ENCODE peak calls at places on chromosome 15, in six cellular contexts. R is CD4-positive, CD25-positive, alpha-beta regulatory T cell; V is transverse colon; D is AG04450; B is PC-3; O is keratinocyte. F is an unnamed sample. For H3K9me3, the result is how much of the 10 kb centered on the place peaks cover.

GRCh38 chr15:99213187-99213811 is 36.1 kb downstream of the TTC23 start:
- DNase-seq in B (peak), V (peak), D (peak), R (peak), O (no peak), F (no peak)

GRCh38 chr15:79918278-79918677 is 21.5 kb upstream of the MTHFS start:
- DNase-seq in R (no peak), B (no peak), D (no peak), O (no peak), V (no peak), F (no peak)

GRCh38 chr15:84714816-84715215 is 1.1 kb downstream of the SEC11A start:
- DNase-seq in V (no peak), B (no peak), R (no peak), O (no peak), D (no peak), F (no peak)

GRCh38 chr15:59274126-59274970 is 67.7 kb downstream of the LDHAL6B start:
- DNase-seq in R (peak), V (no peak), D (no peak), B (peak), O (no peak), F (no peak)

GRCh38 chr15:66241886-66242285 is 11.7 kb downstream of the MEGF11 start:
- DNase-seq in B (no peak), V (no peak), R (no peak), O (no peak), D (no peak), F (no peak)

GRCh38 chr15:32952901-32953889 is 235.4 kb downstream of the GREM1 start:
- DNase-seq in V (no peak), D (no peak), B (no peak), R (no peak), O (no peak), F (no peak)

GRCh38 chr15:89377842-89378698 is 43.4 kb upstream of the POLG start:
- DNase-seq in V (no peak), O (no peak), B (peak), R (no peak), D (no peak), F (no peak)

GRCh38 chr15:83515171-83515570 is 68.0 kb downstream of the SH3GL3 start:
- DNase-seq in D (no peak), B (no peak), R (no peak), O (no peak), V (no peak), F (no peak)

GRCh38 chr15:76163429-76164020 is 103.7 kb downstream of the TMEM266 start:
- DNase-seq in R (no peak), O (no peak), V (peak), D (peak), B (no peak), F (no peak)

GRCh38 chr15:96474274-96474673 is 143.8 kb downstream of the NR2F2 start:
- DNase-seq in B (no peak), R (no peak), V (no peak), O (no peak), D (no peak), F (no peak)

GRCh38 chr15:58608711-58609110 is 140.8 kb downstream of the ADAM10 start:
- DNase-seq in R (no peak), O (no peak), D (no peak), V (no peak), B (no peak), F (no peak)

DNA sequence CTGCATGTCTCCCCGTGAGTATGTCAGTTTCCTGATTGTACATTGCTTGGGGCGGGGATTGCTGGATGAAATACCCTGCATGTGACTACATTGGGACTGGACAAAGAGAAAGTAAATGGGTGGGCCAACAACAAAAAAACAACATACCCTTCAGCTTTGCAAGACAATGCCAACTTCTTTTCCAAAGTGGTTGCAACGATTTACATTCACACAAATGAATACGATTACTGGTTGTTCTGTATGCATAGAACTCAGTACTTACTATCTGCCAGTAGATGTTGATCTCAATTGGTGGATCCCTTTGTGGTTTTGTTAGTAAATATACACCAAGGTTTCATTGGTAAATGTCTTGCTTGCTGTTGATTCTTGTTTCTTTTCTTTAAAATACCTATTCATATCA is 908.4 kb downstream of the AGBL1 start:
- DNase-seq in B (no peak), R (no peak), V (no peak), O (no peak), D (no peak), F (no peak)
- H3K9me3 ChIP-seq in B (under half), R (under half), V (under half), O (under half), D (under half), F (under half)

DNA sequence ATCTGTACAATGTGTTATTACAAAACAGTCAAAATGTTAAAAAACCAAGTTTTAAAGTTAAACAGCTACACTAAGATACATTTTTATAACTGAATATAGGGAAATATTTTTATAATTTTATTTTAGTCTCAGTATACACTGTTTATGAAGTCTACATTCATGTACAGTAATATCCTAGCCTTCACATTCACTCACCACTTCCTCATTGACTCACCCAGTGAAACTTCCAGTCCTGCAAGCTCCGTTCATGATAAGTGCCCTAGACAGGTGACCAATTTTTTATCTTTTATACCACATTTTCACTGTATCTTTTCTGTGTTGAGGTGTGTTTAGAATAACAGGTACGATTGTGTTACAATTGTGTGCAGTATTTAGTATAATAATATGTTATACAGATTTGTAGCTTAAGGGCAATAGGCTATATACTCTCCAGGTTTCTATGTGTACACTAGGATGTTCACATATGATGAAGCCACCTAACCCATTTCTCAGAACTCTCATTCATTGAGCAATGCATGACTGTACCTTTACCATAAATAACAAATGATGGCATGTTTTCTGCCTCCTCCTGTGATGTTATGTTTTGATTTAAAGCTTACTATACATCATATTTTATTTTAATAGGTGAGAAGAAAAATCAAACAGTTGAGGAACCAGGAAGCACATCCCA is 388.4 kb upstream of the NDN start:
- DNase-seq in R (no peak), O (no peak), B (peak), V (peak), D (no peak), F (no peak)
- H3K9me3 ChIP-seq in R (under half), O (under half), B (under half), V (under half), D (under half), F (under half)

GRCh38 chr15:46416544-46416943 is 781.7 kb downstream of the SQOR start:
- DNase-seq in O (no peak), R (no peak), B (no peak), D (no peak), V (no peak), F (no peak)

GRCh38 chr15:46410681-46411080 is 775.9 kb downstream of the SQOR start:
- DNase-seq in O (no peak), B (no peak), V (no peak), D (no peak), R (no peak), F (no peak)

GRCh38 chr15:46409879-46410278 is 775.0 kb downstream of the SQOR start:
- DNase-seq in B (no peak), R (no peak), D (no peak), O (no peak), V (no peak), F (no peak)

GRCh38 chr15:46411900-46412299 is 777.1 kb downstream of the SQOR start:
- DNase-seq in V (no peak), R (no peak), B (no peak), O (no peak), D (no peak), F (no peak)

GRCh38 chr15:46413799-46414198 is 779.0 kb downstream of the SQOR start:
- DNase-seq in O (no peak), R (no peak), V (no peak), D (no peak), B (peak), F (no peak)
- H3K9me3 ChIP-seq in O (under half), R (under half), V (under half), D (under half), B (under half), F (under half)

DNA sequence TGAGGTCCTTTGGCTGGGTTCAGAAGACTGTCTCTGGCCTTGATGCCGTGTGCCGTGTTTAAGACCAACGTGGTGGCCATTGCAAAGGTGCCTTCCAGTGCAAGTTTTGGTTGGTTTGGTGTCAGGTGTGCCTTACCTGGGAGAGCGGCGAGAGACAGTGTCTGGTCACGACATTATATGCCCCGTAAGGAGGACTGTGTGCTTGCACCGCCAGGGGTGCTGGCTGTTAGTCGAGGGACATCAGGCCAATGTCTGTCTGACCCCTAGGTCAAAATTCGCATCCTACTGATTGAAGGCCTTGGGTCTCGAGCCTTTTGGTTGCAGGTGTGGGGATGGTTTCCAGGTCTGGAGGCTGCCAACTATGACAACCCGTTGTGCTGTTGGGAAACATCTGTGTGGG is 111.9 kb downstream of the SNRPN start:
- DNase-seq in V (no peak), R (no peak), B (no peak), O (no peak), D (no peak), F (no peak)
- H3K9me3 ChIP-seq in V (half or more), R (half or more), B (half or more), O (half or more), D (half or more), F (half or more)

GRCh38 chr15:27465213-27465612 is 494.2 kb downstream of the GABRG3 start:
- DNase-seq in B (no peak), O (no peak), D (no peak), R (no peak), V (no peak), F (no peak)
- H3K9me3 ChIP-seq in B (under half), O (under half), D (under half), R (under half), V (under half), F (under half)

GRCh38 chr15:20351448-20351961 is 190.1 kb downstream of the GOLGA6L6 start:
- DNase-seq in R (no peak), B (no peak), V (no peak), O (no peak), D (no peak), F (no peak)

GRCh38 chr15:20348291-20348899 is 193.2 kb downstream of the GOLGA6L6 start:
- DNase-seq in V (no peak), D (no peak), O (no peak), B (no peak), R (no peak), F (peak)

GRCh38 chr15:20346082-20346805 is 195.4 kb downstream of the GOLGA6L6 start:
- DNase-seq in B (no peak), V (no peak), D (no peak), O (no peak), R (no peak), F (peak)

GRCh38 chr15:20349774-20350498 is 191.7 kb downstream of the GOLGA6L6 start:
- DNase-seq in R (no peak), V (no peak), O (no peak), B (no peak), D (no peak), F (no peak)

GRCh38 chr15:20348900-20349773 is 192.5 kb downstream of the GOLGA6L6 start:
- DNase-seq in V (no peak), R (no peak), O (no peak), B (no peak), D (no peak), F (no peak)
- H3K9me3 ChIP-seq in V (under half), R (under half), O (half or more), B (under half), D (half or more), F (under half)

GRCh38 chr15:47857384-47858168 is 140.3 kb downstream of the SEMA6D start:
- DNase-seq in D (no peak), O (no peak), B (peak), R (no peak), V (no peak), F (no peak)
- H3K9me3 ChIP-seq in D (under half), O (under half), B (under half), R (under half), V (under half), F (under half)